ENCODE peak calls at places on chromosomes 3 and 15, in eight cellular contexts. One of them, this sample, is unnamed.
A peak's percentile ranks its signal among the peaks of the same experiment; 100 is the strongest.

GRCh38 chr3:196666001-196666867 is 26.7 kb downstream of the NRROS start:
- DNase-seq in tibial artery: no peak
- DNase-seq in Calu3: peak; percentile 15
- DNase-seq in fibroblast of pulmonary artery: peak; percentile 73
- DNase-seq in NB4: peak; percentile 97
- DNase-seq in GM23338: peak; percentile 83
- DNase-seq in mammary epithelial cell: peak; percentile 99
- DNase-seq in GM13976: no peak
- DNase-seq in this sample: no peak

GRCh38 chr3:49859576-49860305 is 3.4 kb upstream of the TRAIP start:
- DNase-seq in tibial artery: no peak
- DNase-seq in Calu3: no peak
- DNase-seq in fibroblast of pulmonary artery: no peak
- DNase-seq in NB4: no peak
- DNase-seq in GM23338: no peak
- DNase-seq in mammary epithelial cell: no peak
- DNase-seq in GM13976: no peak
- DNase-seq in this sample: no peak

GRCh38 chr15:96365781-96366525 is 35.5 kb downstream of the NR2F2 start:
- DNase-seq in tibial artery: no peak
- DNase-seq in Calu3: no peak
- DNase-seq in fibroblast of pulmonary artery: no peak
- DNase-seq in NB4: no peak
- DNase-seq in GM23338: peak; percentile 79
- DNase-seq in mammary epithelial cell: no peak
- DNase-seq in GM13976: peak; percentile 26
- DNase-seq in this sample: no peak

GRCh38 chr15:63460210-63461135 is 43.9 kb upstream of the USP3 start:
- DNase-seq in tibial artery: peak; percentile 48
- DNase-seq in Calu3: peak; percentile 65
- DNase-seq in fibroblast of pulmonary artery: no peak
- DNase-seq in NB4: no peak
- DNase-seq in GM23338: no peak
- DNase-seq in mammary epithelial cell: no peak
- DNase-seq in GM13976: no peak
- DNase-seq in this sample: no peak

GRCh38 chr3:68876112-68876713 is 56.1 kb downstream of the TAFA4 start:
- DNase-seq in tibial artery: no peak
- DNase-seq in Calu3: peak; percentile 42
- DNase-seq in fibroblast of pulmonary artery: peak; percentile 83
- DNase-seq in NB4: peak; percentile 71
- DNase-seq in GM23338: peak; percentile 87
- DNase-seq in mammary epithelial cell: peak; percentile 46
- DNase-seq in GM13976: peak; percentile 26
- DNase-seq in this sample: peak; percentile 40

GRCh38 chr3:12541625-12542024 is 3.7 kb downstream of the MKRN2OS start:
- DNase-seq in tibial artery: no peak
- DNase-seq in Calu3: peak; percentile 22
- DNase-seq in fibroblast of pulmonary artery: peak; percentile 10
- DNase-seq in NB4: no peak
- DNase-seq in GM23338: peak; percentile 69
- DNase-seq in mammary epithelial cell: peak; percentile 16
- DNase-seq in GM13976: no peak
- DNase-seq in this sample: no peak

GRCh38 chr15:34737379-34737928 is 17.3 kb downstream of the GJD2 start:
- DNase-seq in tibial artery: no peak
- DNase-seq in Calu3: no peak
- DNase-seq in fibroblast of pulmonary artery: no peak
- DNase-seq in NB4: no peak
- DNase-seq in GM23338: no peak
- DNase-seq in mammary epithelial cell: peak; percentile 35
- DNase-seq in GM13976: no peak
- DNase-seq in this sample: no peak

GRCh38 chr3:25863011-25863415 is 73.1 kb downstream of the OXSM start:
- DNase-seq in tibial artery: no peak
- DNase-seq in Calu3: no peak
- DNase-seq in fibroblast of pulmonary artery: no peak
- DNase-seq in NB4: no peak
- DNase-seq in GM23338: no peak
- DNase-seq in mammary epithelial cell: no peak
- DNase-seq in GM13976: no peak
- DNase-seq in this sample: no peak

GRCh38 chr3:12659316-12660015 is 4.5 kb downstream of the RAF1 start:
- DNase-seq in tibial artery: no peak
- DNase-seq in Calu3: no peak
- DNase-seq in fibroblast of pulmonary artery: no peak
- DNase-seq in NB4: no peak
- DNase-seq in GM23338: no peak
- DNase-seq in mammary epithelial cell: no peak
- DNase-seq in GM13976: no peak
- DNase-seq in this sample: no peak

GRCh38 chr3:110198717-110199587 is 861.6 kb upstream of the DPPA4 start:
- DNase-seq in tibial artery: peak; percentile 53
- DNase-seq in Calu3: no peak
- DNase-seq in fibroblast of pulmonary artery: no peak
- DNase-seq in NB4: no peak
- DNase-seq in GM23338: no peak
- DNase-seq in mammary epithelial cell: no peak
- DNase-seq in GM13976: no peak
- DNase-seq in this sample: no peak

DNA sequence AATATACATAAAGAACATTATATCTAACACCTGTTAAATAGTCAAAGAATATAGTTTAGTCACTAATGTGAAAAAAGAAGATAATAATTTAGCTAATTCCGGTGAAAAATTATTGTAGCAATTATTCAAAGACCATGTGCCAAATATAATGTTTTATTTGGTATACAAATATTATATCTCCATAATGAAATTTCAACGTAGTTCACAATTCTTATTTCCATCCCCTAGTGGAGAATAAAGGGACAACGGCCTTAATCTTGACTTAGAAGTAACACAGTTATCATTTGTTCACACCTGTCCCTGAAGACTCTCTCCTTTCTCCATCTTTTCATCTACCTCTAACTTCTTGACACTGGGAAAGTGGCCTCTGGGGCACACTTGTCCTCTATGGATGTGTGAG is 213.4 kb downstream of the ERC2 start:
- DNase-seq in tibial artery: no peak
- DNase-seq in Calu3: no peak
- DNase-seq in fibroblast of pulmonary artery: no peak
- DNase-seq in NB4: no peak
- DNase-seq in GM23338: peak; percentile 47
- DNase-seq in mammary epithelial cell: no peak
- DNase-seq in GM13976: no peak
- DNase-seq in this sample: no peak
- TF ChIP-seq CTCF in tibial artery: peak; percentile 22
- TF ChIP-seq CTCF in Calu3: no peak
- TF ChIP-seq CTCF in fibroblast of pulmonary artery: peak; percentile 42
- TF ChIP-seq CTCF in NB4: no peak
- TF ChIP-seq CTCF in GM23338: peak; percentile 31
- TF ChIP-seq CTCF in mammary epithelial cell: peak; percentile 51
- TF ChIP-seq CTCF in GM13976: no peak
- TF ChIP-seq CTCF in this sample: peak; percentile 22

GRCh38 chr15:94834000-94834399 is 602.6 kb downstream of the MCTP2 start:
- DNase-seq in tibial artery: no peak
- DNase-seq in Calu3: no peak
- DNase-seq in fibroblast of pulmonary artery: no peak
- DNase-seq in NB4: no peak
- DNase-seq in GM23338: no peak
- DNase-seq in mammary epithelial cell: no peak
- DNase-seq in GM13976: no peak
- DNase-seq in this sample: no peak
- TF ChIP-seq CTCF in tibial artery: no peak
- TF ChIP-seq CTCF in Calu3: no peak
- TF ChIP-seq CTCF in fibroblast of pulmonary artery: no peak
- TF ChIP-seq CTCF in NB4: no peak
- TF ChIP-seq CTCF in GM23338: no peak
- TF ChIP-seq CTCF in mammary epithelial cell: no peak
- TF ChIP-seq CTCF in GM13976: no peak
- TF ChIP-seq CTCF in this sample: no peak

GRCh38 chr15:32993285-32993684 is 201.2 kb downstream of the FMN1 start:
- DNase-seq in tibial artery: no peak
- DNase-seq in Calu3: no peak
- DNase-seq in fibroblast of pulmonary artery: peak; percentile 31
- DNase-seq in NB4: peak; percentile 4
- DNase-seq in GM23338: peak; percentile 47
- DNase-seq in mammary epithelial cell: no peak
- DNase-seq in GM13976: no peak
- DNase-seq in this sample: no peak
- TF ChIP-seq CTCF in tibial artery: no peak
- TF ChIP-seq CTCF in Calu3: no peak
- TF ChIP-seq CTCF in fibroblast of pulmonary artery: peak; percentile 49
- TF ChIP-seq CTCF in NB4: peak; percentile 8
- TF ChIP-seq CTCF in GM23338: peak; percentile 49
- TF ChIP-seq CTCF in mammary epithelial cell: peak; percentile 22
- TF ChIP-seq CTCF in GM13976: no peak
- TF ChIP-seq CTCF in this sample: peak; percentile 36

DNA sequence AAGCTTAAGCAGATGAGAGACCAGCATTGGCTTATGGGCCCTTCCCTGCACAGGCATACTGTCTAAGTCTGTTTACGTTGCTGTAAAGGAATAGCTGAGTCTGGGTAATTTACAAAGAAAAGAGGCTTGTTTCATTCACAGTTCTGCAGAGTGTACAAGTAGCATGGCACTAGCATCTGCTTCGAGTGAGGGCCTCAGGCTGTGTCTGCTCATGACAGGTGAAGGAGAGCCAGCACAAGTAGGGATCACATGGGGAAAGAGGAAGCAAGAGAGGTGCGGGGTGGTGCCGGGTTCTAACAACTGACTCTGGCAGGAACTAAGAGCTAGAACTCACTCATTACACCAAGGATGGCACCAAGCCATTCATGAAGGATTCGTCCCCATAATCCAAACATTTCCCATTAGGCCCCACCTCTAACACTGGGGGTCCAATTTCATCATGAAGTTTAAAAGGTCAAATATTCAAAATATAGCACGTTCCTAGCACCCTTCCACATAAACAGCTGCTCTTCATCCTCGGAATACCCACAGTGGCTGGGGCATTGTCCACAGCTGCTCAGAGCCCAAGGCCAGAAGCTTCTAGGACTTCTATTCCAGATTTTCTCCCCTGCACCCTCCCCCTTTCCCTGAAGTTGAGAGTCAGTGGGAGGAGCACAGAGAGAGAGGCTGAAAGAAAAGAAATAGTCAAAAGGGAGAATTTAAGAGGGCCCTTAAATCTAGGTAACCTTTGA is 5.6 kb downstream of the RTP3 start:
- DNase-seq in tibial artery: no peak
- DNase-seq in Calu3: no peak
- DNase-seq in fibroblast of pulmonary artery: no peak
- DNase-seq in NB4: no peak
- DNase-seq in GM23338: no peak
- DNase-seq in mammary epithelial cell: no peak
- DNase-seq in GM13976: no peak
- DNase-seq in this sample: no peak
- TF ChIP-seq CTCF in tibial artery: no peak
- TF ChIP-seq CTCF in Calu3: no peak
- TF ChIP-seq CTCF in fibroblast of pulmonary artery: no peak
- TF ChIP-seq CTCF in NB4: no peak
- TF ChIP-seq CTCF in GM23338: no peak
- TF ChIP-seq CTCF in mammary epithelial cell: no peak
- TF ChIP-seq CTCF in GM13976: no peak
- TF ChIP-seq CTCF in this sample: no peak

GRCh38 chr3:98596902-98597500 is 3.6 kb upstream of the CPOX start:
- DNase-seq in tibial artery: no peak
- DNase-seq in Calu3: peak; percentile 32
- DNase-seq in fibroblast of pulmonary artery: peak; percentile 58
- DNase-seq in NB4: peak; percentile 75
- DNase-seq in GM23338: peak; percentile 42
- DNase-seq in mammary epithelial cell: peak; percentile 20
- DNase-seq in GM13976: no peak
- DNase-seq in this sample: no peak
- TF ChIP-seq CTCF in tibial artery: peak; percentile 67
- TF ChIP-seq CTCF in Calu3: no peak
- TF ChIP-seq CTCF in fibroblast of pulmonary artery: peak; percentile 64
- TF ChIP-seq CTCF in NB4: peak; percentile 52
- TF ChIP-seq CTCF in GM23338: no peak
- TF ChIP-seq CTCF in mammary epithelial cell: peak; percentile 60
- TF ChIP-seq CTCF in GM13976: no peak
- TF ChIP-seq CTCF in this sample: peak; percentile 59